ENCODE peak calls at places on chromosomes 13 and 19, in six cellular contexts. One of them, this sample, is unnamed.

GRCh38 chr13:20546559-20546958 is 20.4 kb upstream of the IFT88 start:
- DNase-seq in H9: no peak
- DNase-seq in mesenchymal stem cell: no peak
- DNase-seq in H1: no peak
- DNase-seq in trophoblast cell: no peak
- DNase-seq in IMR-90: no peak
- DNase-seq in this sample: no peak

GRCh38 chr19:50517704-50518075 is 4.0 kb upstream of the ASPDH start:
- DNase-seq in H1: no peak
- DNase-seq in H9: no peak
- DNase-seq in trophoblast cell: no peak
- DNase-seq in IMR-90: no peak
- DNase-seq in mesenchymal stem cell: no peak
- DNase-seq in this sample: no peak

GRCh38 chr13:51687928-51688714 is 103.9 kb downstream of the WDFY2 start:
- DNase-seq in H9: no peak
- DNase-seq in mesenchymal stem cell: no peak
- DNase-seq in H1: no peak
- DNase-seq in trophoblast cell: no peak
- DNase-seq in IMR-90: no peak
- DNase-seq in this sample: no peak

GRCh38 chr19:28242317-28242927 is 970.5 kb downstream of the UQCRFS1 start:
- DNase-seq in H9: peak
- DNase-seq in IMR-90: no peak
- DNase-seq in H1: no peak
- DNase-seq in trophoblast cell: no peak
- DNase-seq in mesenchymal stem cell: no peak
- DNase-seq in this sample: peak

GRCh38 chr19:33394723-33395560 is 21.4 kb downstream of the CEBPG start:
- DNase-seq in H1: no peak
- DNase-seq in mesenchymal stem cell: no peak
- DNase-seq in IMR-90: no peak
- DNase-seq in trophoblast cell: no peak
- DNase-seq in H9: no peak
- DNase-seq in this sample: no peak

GRCh38 chr19:40737102-40737644 is 13.1 kb downstream of the ACTMAP start:
- DNase-seq in H9: no peak
- DNase-seq in H1: no peak
- DNase-seq in IMR-90: no peak
- DNase-seq in trophoblast cell: no peak
- DNase-seq in mesenchymal stem cell: no peak
- DNase-seq in this sample: no peak

GRCh38 chr13:30748717-30749116 is 13.4 kb downstream of the ALOX5AP start:
- DNase-seq in H9: no peak
- DNase-seq in mesenchymal stem cell: no peak
- DNase-seq in H1: no peak
- DNase-seq in IMR-90: no peak
- DNase-seq in trophoblast cell: no peak
- DNase-seq in this sample: no peak

GRCh38 chr19:31518216-31518615 is 169.0 kb upstream of the TSHZ3 start:
- DNase-seq in mesenchymal stem cell: no peak
- DNase-seq in trophoblast cell: peak
- DNase-seq in IMR-90: no peak
- DNase-seq in H1: no peak
- DNase-seq in H9: no peak
- DNase-seq in this sample: no peak

GRCh38 chr19:55156202-55157063 is 1.1 kb downstream of the TNNI3 start:
- DNase-seq in H9: peak
- DNase-seq in IMR-90: peak
- DNase-seq in H1: no peak
- DNase-seq in trophoblast cell: no peak
- DNase-seq in mesenchymal stem cell: peak
- DNase-seq in this sample: peak

GRCh38 chr19:15404780-15405211 is 14.0 kb downstream of the AKAP8L start:
- DNase-seq in IMR-90: no peak
- DNase-seq in H9: no peak
- DNase-seq in trophoblast cell: no peak
- DNase-seq in mesenchymal stem cell: peak
- DNase-seq in H1: no peak
- DNase-seq in this sample: no peak

GRCh38 chr19:29543381-29543780 is 17.6 kb downstream of the VSTM2B start:
- DNase-seq in IMR-90: no peak
- DNase-seq in trophoblast cell: no peak
- DNase-seq in H1: no peak
- DNase-seq in mesenchymal stem cell: no peak
- DNase-seq in H9: no peak
- DNase-seq in this sample: no peak

GRCh38 chr19:5947435-5947834 is 30.5 kb downstream of the RANBP3 start:
- DNase-seq in H9: no peak
- DNase-seq in H1: no peak
- DNase-seq in trophoblast cell: peak
- DNase-seq in mesenchymal stem cell: peak
- DNase-seq in IMR-90: peak
- DNase-seq in this sample: no peak

GRCh38 chr19:56144396-56144795 is 3.3 kb downstream of the ZNF444 start:
- DNase-seq in H9: no peak
- DNase-seq in mesenchymal stem cell: no peak
- DNase-seq in trophoblast cell: no peak
- DNase-seq in IMR-90: no peak
- DNase-seq in H1: no peak
- DNase-seq in this sample: no peak

GRCh38 chr19:15640904-15641597 is 354 bp downstream of the CYP4F3 start:
- DNase-seq in trophoblast cell: no peak
- DNase-seq in IMR-90: no peak
- DNase-seq in H9: no peak
- DNase-seq in H1: no peak
- DNase-seq in mesenchymal stem cell: no peak
- DNase-seq in this sample: no peak

GRCh38 chr19:4971816-4972495 is 3.0 kb downstream of the KDM4B start:
- DNase-seq in H1: no peak
- DNase-seq in H9: no peak
- DNase-seq in IMR-90: no peak
- DNase-seq in trophoblast cell: no peak
- DNase-seq in mesenchymal stem cell: no peak
- DNase-seq in this sample: no peak

GRCh38 chr19:42090687-42091086 is 14.7 kb downstream of the ZNF574 start:
- DNase-seq in H1: no peak
- DNase-seq in mesenchymal stem cell: no peak
- DNase-seq in trophoblast cell: no peak
- DNase-seq in H9: no peak
- DNase-seq in IMR-90: no peak
- DNase-seq in this sample: no peak

GRCh38 chr19:29539668-29540067 is 13.9 kb downstream of the VSTM2B start:
- DNase-seq in mesenchymal stem cell: no peak
- DNase-seq in H9: peak
- DNase-seq in trophoblast cell: no peak
- DNase-seq in H1: no peak
- DNase-seq in IMR-90: no peak
- DNase-seq in this sample: no peak

GRCh38 chr19:38801359-38802095 is 11.2 kb downstream of the LGALS4 start:
- DNase-seq in H9: no peak
- DNase-seq in mesenchymal stem cell: no peak
- DNase-seq in H1: no peak
- DNase-seq in trophoblast cell: no peak
- DNase-seq in IMR-90: no peak
- DNase-seq in this sample: no peak

GRCh38 chr19:55146648-55147218 is 2.3 kb downstream of the TNNT1 start:
- DNase-seq in H9: peak
- DNase-seq in mesenchymal stem cell: no peak
- DNase-seq in H1: peak
- DNase-seq in IMR-90: no peak
- DNase-seq in trophoblast cell: no peak
- DNase-seq in this sample: no peak

GRCh38 chr19:34938886-34939285 is 12.2 kb downstream of the ZNF30 start:
- DNase-seq in trophoblast cell: no peak
- DNase-seq in H9: no peak
- DNase-seq in mesenchymal stem cell: no peak
- DNase-seq in H1: no peak
- DNase-seq in IMR-90: no peak
- DNase-seq in this sample: no peak

GRCh38 chr13:25738342-25738771 is 313.5 kb downstream of the SHISA2 start:
- DNase-seq in IMR-90: no peak
- DNase-seq in trophoblast cell: no peak
- DNase-seq in mesenchymal stem cell: no peak
- DNase-seq in H1: no peak
- DNase-seq in H9: no peak
- DNase-seq in this sample: no peak

GRCh38 chr13:43916828-43917227 is 37.1 kb downstream of the LACC1 start:
- DNase-seq in mesenchymal stem cell: no peak
- DNase-seq in H9: no peak
- DNase-seq in H1: no peak
- DNase-seq in trophoblast cell: no peak
- DNase-seq in IMR-90: no peak
- DNase-seq in this sample: no peak

GRCh38 chr13:101785858-101786257 is 333.4 kb downstream of the ITGBL1 start:
- DNase-seq in IMR-90: peak
- DNase-seq in trophoblast cell: no peak
- DNase-seq in mesenchymal stem cell: peak
- DNase-seq in H9: peak
- DNase-seq in H1: peak
- DNase-seq in this sample: peak

GRCh38 chr13:57673197-57673596 is 41.7 kb downstream of the PCDH17 start:
- DNase-seq in IMR-90: no peak
- DNase-seq in H9: no peak
- DNase-seq in trophoblast cell: no peak
- DNase-seq in H1: no peak
- DNase-seq in mesenchymal stem cell: no peak
- DNase-seq in this sample: peak

GRCh38 chr13:24709186-24709913 is 29.1 kb downstream of the ATP12A start:
- DNase-seq in H1: no peak
- DNase-seq in H9: no peak
- DNase-seq in mesenchymal stem cell: no peak
- DNase-seq in trophoblast cell: no peak
- DNase-seq in IMR-90: no peak
- DNase-seq in this sample: no peak

GRCh38 chr19:13492128-13492527 is 14.2 kb downstream of the CACNA1A start:
- DNase-seq in trophoblast cell: no peak
- DNase-seq in H9: no peak
- DNase-seq in IMR-90: peak
- DNase-seq in mesenchymal stem cell: no peak
- DNase-seq in H1: no peak
- DNase-seq in this sample: no peak
- H3K14ac ChIP-seq in trophoblast cell: no peak
- H3K14ac ChIP-seq in H9: no peak
- H3K14ac ChIP-seq in IMR-90: no peak
- H3K14ac ChIP-seq in mesenchymal stem cell: no peak
- H3K14ac ChIP-seq in H1: no peak
- H3K14ac ChIP-seq in this sample: no peak

GRCh38 chr13:46086985-46087384 is 17.8 kb downstream of the CPB2 start:
- DNase-seq in H1: no peak
- DNase-seq in mesenchymal stem cell: no peak
- DNase-seq in trophoblast cell: peak
- DNase-seq in H9: no peak
- DNase-seq in IMR-90: no peak
- DNase-seq in this sample: no peak

GRCh38 chr13:46082324-46082723 is 22.5 kb downstream of the CPB2 start:
- DNase-seq in trophoblast cell: no peak
- DNase-seq in H9: no peak
- DNase-seq in mesenchymal stem cell: no peak
- DNase-seq in IMR-90: no peak
- DNase-seq in H1: no peak
- DNase-seq in this sample: no peak

GRCh38 chr13:46087481-46087880 is 17.4 kb downstream of the CPB2 start:
- DNase-seq in mesenchymal stem cell: no peak
- DNase-seq in trophoblast cell: no peak
- DNase-seq in IMR-90: no peak
- DNase-seq in H1: no peak
- DNase-seq in H9: no peak
- DNase-seq in this sample: no peak

GRCh38 chr13:46086421-46086922 is 18.4 kb downstream of the CPB2 start:
- DNase-seq in H9: no peak
- DNase-seq in IMR-90: no peak
- DNase-seq in mesenchymal stem cell: no peak
- DNase-seq in trophoblast cell: peak
- DNase-seq in H1: no peak
- DNase-seq in this sample: no peak

GRCh38 chr13:46085737-46086136 is 19.1 kb downstream of the CPB2 start:
- DNase-seq in H9: no peak
- DNase-seq in IMR-90: no peak
- DNase-seq in mesenchymal stem cell: no peak
- DNase-seq in trophoblast cell: no peak
- DNase-seq in H1: no peak
- DNase-seq in this sample: no peak
- H3K14ac ChIP-seq in H9: no peak
- H3K14ac ChIP-seq in IMR-90: no peak
- H3K14ac ChIP-seq in mesenchymal stem cell: no peak
- H3K14ac ChIP-seq in trophoblast cell: no peak
- H3K14ac ChIP-seq in H1: no peak
- H3K14ac ChIP-seq in this sample: no peak

DNA sequence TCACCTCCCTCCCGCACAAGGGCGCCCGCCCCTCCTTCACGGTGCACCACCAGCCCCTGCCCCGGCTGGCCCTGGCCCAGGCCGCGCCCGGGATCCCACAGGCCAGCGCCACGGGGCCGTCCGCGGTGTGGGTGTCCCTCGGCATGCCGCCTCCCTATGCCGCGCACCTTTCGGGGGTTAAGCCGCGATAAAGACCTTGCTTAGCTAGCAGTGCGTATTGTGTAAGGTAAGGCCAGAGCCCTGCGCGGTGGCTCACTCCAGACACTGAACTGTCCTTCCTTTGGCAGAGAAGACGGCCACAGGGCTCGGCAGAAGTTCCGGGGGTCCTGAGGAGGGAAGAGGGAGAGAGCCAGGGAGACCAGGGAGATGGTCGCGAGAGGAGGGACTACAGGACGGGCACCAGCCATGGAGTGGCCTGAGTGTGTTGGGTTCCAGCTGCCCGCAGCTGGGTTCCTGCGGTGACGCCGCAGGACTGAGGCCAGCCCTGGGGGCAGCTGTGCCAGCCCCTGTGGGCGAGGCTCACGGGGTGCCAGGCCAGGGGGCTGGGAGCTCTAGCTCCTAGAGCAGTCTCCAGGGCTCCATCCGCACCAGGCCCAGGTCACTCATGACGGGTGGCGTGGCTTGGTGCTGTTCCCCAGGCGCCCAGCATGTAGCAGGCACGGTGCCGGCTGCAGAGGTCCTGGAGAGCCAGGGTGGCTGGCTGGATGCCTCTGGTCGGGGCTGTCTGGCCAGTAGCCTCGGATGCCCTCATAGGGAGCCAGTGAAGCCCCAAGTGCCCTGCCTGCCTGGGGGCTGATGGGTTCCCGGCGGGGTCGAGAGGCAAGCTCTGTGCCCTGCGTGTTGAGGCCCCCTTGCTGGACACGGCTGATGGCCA is 7.7 kb downstream of the PLEKHJ1 start:
- DNase-seq in trophoblast cell: no peak
- DNase-seq in H1: no peak
- DNase-seq in H9: no peak
- DNase-seq in mesenchymal stem cell: no peak
- DNase-seq in IMR-90: no peak
- DNase-seq in this sample: no peak
- H3K14ac ChIP-seq in trophoblast cell: no peak
- H3K14ac ChIP-seq in H1: no peak
- H3K14ac ChIP-seq in H9: no peak
- H3K14ac ChIP-seq in mesenchymal stem cell: no peak
- H3K14ac ChIP-seq in IMR-90: no peak
- H3K14ac ChIP-seq in this sample: no peak

DNA sequence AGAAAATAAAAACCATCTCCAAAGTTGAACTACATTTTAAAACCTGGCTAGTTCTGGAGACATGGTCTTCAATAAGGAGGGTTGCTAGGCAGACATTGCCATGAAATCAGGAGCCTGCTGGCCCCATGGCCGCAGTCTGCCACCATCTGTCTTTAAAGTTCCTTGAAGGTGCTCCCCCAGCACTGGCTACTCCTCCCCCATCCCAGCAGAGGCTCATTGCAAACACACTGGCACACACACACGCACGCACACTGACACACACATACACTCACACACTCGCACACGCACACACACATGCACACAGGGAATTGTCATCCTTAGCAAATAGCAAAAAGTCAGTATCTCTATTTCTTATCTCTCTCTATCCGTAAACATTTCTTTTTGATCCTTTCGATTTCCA is 68.4 kb downstream of the ZIC5 start:
- DNase-seq in H9: no peak
- DNase-seq in IMR-90: no peak
- DNase-seq in H1: no peak
- DNase-seq in mesenchymal stem cell: no peak
- DNase-seq in trophoblast cell: no peak
- DNase-seq in this sample: no peak
- H3K14ac ChIP-seq in H9: no peak
- H3K14ac ChIP-seq in IMR-90: no peak
- H3K14ac ChIP-seq in H1: no peak
- H3K14ac ChIP-seq in mesenchymal stem cell: no peak
- H3K14ac ChIP-seq in trophoblast cell: no peak
- H3K14ac ChIP-seq in this sample: no peak

This sample was measured in neuronal stem cell.